ENCODE peak calls at places on chromosome 1, in nine cellular contexts. R is psoas muscle, N is breast epithelium, K is Panc1, L is esophagus muscularis mucosa, C is GM06990, G is IMR-90, O is right atrium auricular region, H is ovary. P is an unnamed sample. For H3K36me3, the result is how much of the 10 kb centered on the place peaks cover.

GRCh38 chr1:12447301-12447700 is 170.7 kb downstream of the DHRS3 start:
- DNase-seq in R (no peak), N (no peak), K (no peak), L (no peak), C (no peak), G (peak), O (no peak), H (no peak), P (no peak)

GRCh38 chr1:98672184-98672583 is 10.7 kb downstream of the SNX7 start:
- DNase-seq in R (no peak), N (no peak), K (no peak), L (no peak), C (no peak), G (no peak), O (no peak), H (no peak), P (no peak)

GRCh38 chr1:30232288-30232899 is 491.0 kb downstream of the MATN1 start:
- DNase-seq in R (no peak), N (no peak), K (peak), L (no peak), C (no peak), G (no peak), O (no peak), H (no peak), P (no peak)

GRCh38 chr1:196733091-196733970 is 41.3 kb upstream of the CFHR3 start:
- DNase-seq in R (no peak), N (no peak), K (no peak), L (no peak), C (no peak), G (no peak), O (no peak), H (no peak), P (no peak)

GRCh38 chr1:91020967-91021685 is 709 bp downstream of the ZNF644 start:
- DNase-seq in R (peak), N (peak), K (no peak), L (no peak), C (peak), G (peak), O (peak), H (peak), P (peak)

GRCh38 chr1:115062542-115063004 is 26.7 kb downstream of the TSPAN2 start:
- DNase-seq in R (peak), N (no peak), K (no peak), L (no peak), C (peak), G (no peak), O (no peak), H (no peak), P (peak)

GRCh38 chr1:160209656-160210046 is 4.5 kb downstream of the PEA15 start:
- DNase-seq in R (peak), N (no peak), K (no peak), L (no peak), C (no peak), G (no peak), O (peak), H (peak), P (no peak)

GRCh38 chr1:88979054-88979748 is 13.2 kb downstream of the KYAT3 start:
- DNase-seq in R (no peak), N (no peak), K (no peak), L (no peak), C (no peak), G (peak), O (no peak), H (no peak), P (no peak)

GRCh38 chr1:66261370-66261769 is 272.6 kb upstream of the SGIP1 start:
- DNase-seq in R (no peak), N (no peak), K (no peak), L (no peak), C (no peak), G (no peak), O (no peak), H (no peak), P (no peak)

GRCh38 chr1:34924759-34925555 is 4.5 kb downstream of the DLGAP3 start:
- DNase-seq in R (peak), N (peak), K (no peak), L (no peak), C (no peak), G (peak), O (no peak), H (peak), P (peak)

GRCh38 chr1:35539824-35540261 is 17.4 kb downstream of the KIAA0319L start:
- DNase-seq in R (no peak), N (no peak), K (no peak), L (no peak), C (no peak), G (peak), O (no peak), H (no peak), P (no peak)

GRCh38 chr1:230713915-230714764 is at the start of gene AGT:
- DNase-seq in R (peak), N (no peak), K (no peak), L (no peak), C (no peak), G (peak), O (peak), H (peak), P (peak)

GRCh38 chr1:4506591-4506990 is 147.8 kb upstream of the AJAP1 start:
- DNase-seq in R (no peak), N (no peak), K (no peak), L (no peak), C (no peak), G (no peak), O (no peak), H (no peak), P (no peak)

GRCh38 chr1:12711421-12712005 is 4.4 kb upstream of the AADACL3 start:
- DNase-seq in R (no peak), N (no peak), K (no peak), L (no peak), C (no peak), G (no peak), O (no peak), H (no peak), P (no peak)

GRCh38 chr1:172470149-172470548 is 26.3 kb upstream of the PIGC start:
- DNase-seq in R (no peak), N (no peak), K (no peak), L (no peak), C (no peak), G (no peak), O (no peak), H (no peak), P (no peak)

GRCh38 chr1:232897949-232898465 is 52.4 kb upstream of the NTPCR start:
- DNase-seq in R (no peak), N (no peak), K (no peak), L (no peak), C (no peak), G (no peak), O (no peak), H (no peak), P (no peak)

GRCh38 chr1:3511306-3511705 is 56.8 kb downstream of the ARHGEF16 start:
- DNase-seq in R (no peak), N (no peak), K (no peak), L (no peak), C (no peak), G (no peak), O (no peak), H (no peak), P (no peak)

GRCh38 chr1:193520472-193520871 is 334.1 kb upstream of the B3GALT2 start:
- DNase-seq in R (no peak), N (no peak), K (no peak), L (no peak), C (no peak), G (no peak), O (no peak), H (no peak), P (no peak)

GRCh38 chr1:1115136-1115829 is 606 bp downstream of the C1orf159 start:
- DNase-seq in R (no peak), N (peak), K (no peak), L (no peak), C (no peak), G (no peak), O (no peak), H (no peak), P (no peak)

GRCh38 chr1:1906185-1907097 is 8.6 kb upstream of the CALML6 start:
- DNase-seq in R (peak), N (peak), K (peak), L (no peak), C (peak), G (peak), O (peak), H (peak), P (peak)

DNA sequence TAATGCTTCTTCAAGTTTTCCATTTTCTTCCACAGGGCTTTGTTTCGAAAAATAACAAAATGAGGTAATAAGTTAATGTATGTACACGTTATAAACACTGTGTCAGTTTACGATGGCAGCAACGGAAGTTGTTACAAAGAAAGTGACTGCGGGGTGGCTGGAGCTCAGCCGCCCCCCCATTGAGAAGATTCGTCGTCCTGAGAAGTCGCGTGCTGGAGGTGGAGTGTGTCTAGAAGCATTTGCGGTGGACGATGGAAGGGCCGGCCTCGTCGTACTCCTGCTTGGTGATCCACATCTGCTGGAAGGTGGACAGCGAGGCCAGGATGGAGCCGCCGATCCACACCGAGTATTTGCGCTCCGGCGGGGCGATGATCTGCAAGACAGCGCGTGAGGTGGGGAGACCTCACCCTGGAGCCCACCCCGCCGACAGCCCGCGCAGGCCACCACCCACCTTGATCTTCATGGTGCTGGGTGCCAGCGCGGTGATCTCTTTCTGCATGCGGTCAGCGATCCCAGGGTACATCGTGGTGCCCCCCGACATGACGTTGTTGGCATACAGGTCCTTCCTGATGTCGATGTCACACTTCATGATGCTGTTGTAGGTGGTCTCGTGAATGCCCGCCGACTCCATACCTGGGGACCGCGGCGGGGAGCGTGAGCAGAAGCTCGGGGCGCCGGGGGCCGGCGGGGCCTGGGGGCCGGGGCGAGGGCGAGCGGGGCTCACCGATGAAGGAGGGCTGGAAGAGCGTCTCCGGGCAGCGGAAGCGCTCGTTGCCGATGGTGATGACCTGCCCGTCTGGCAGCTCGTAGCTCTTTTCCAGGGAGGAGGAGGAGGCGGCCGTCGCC is 2.4 kb downstream of the ACTA1 start:
- DNase-seq in R (no peak), N (no peak), K (no peak), L (no peak), C (no peak), G (no peak), O (no peak), H (no peak), P (no peak)
- H3K4me3 ChIP-seq in R (peak), N (peak), K (no peak), L (peak), C (no peak), G (no peak), O (peak), H (no peak), P (no peak)

GRCh38 chr1:46083579-46083978 is 48.9 kb downstream of the PIK3R3 start:
- DNase-seq in R (no peak), N (no peak), K (no peak), L (no peak), C (no peak), G (no peak), O (no peak), H (no peak), P (no peak)
- H3K36me3 ChIP-seq in R (under half), N (under half), K (under half), L (under half), C (under half), G (under half), O (under half), H (under half), P (under half)

GRCh38 chr1:24027838-24028468 is 47.8 kb upstream of the SRSF10 start:
- DNase-seq in R (no peak), N (no peak), K (no peak), L (no peak), C (no peak), G (peak), O (no peak), H (no peak), P (no peak)
- TF ChIP-seq CTCF in R (peak), N (peak), K (no peak), L (peak), C (peak), G (peak), O (peak), H (no peak), P (peak)

GRCh38 chr1:225896937-225897549 is 8.1 kb upstream of the LEFTY1 start:
- DNase-seq in R (no peak), N (no peak), K (no peak), L (no peak), C (peak), G (peak), O (no peak), H (no peak), P (peak)
- H3K4me3 ChIP-seq in R (no peak), N (no peak), K (no peak), L (no peak), C (no peak), G (no peak), O (no peak), H (no peak), P (no peak)

GRCh38 chr1:186311375-186312051 is 63.5 kb downstream of the TPR start:
- DNase-seq in R (no peak), N (no peak), K (no peak), L (no peak), C (no peak), G (no peak), O (no peak), H (no peak), P (no peak)
- H3K36me3 ChIP-seq in R (half or more), N (under half), K (under half), L (under half), C (under half), G (under half), O (under half), H (under half), P (under half)

GRCh38 chr1:157377216-157377821 is 175.0 kb downstream of the FCRL5 start:
- DNase-seq in R (no peak), N (no peak), K (no peak), L (no peak), C (no peak), G (peak), O (no peak), H (no peak), P (no peak)
- TF ChIP-seq CTCF in R (no peak), N (no peak), K (peak), L (peak), C (peak), G (peak), O (no peak), H (no peak), P (no peak)

GRCh38 chr1:31580513-31580870 is 4.2 kb downstream of the TINAGL1 start:
- DNase-seq in R (no peak), N (no peak), K (no peak), L (peak), C (no peak), G (peak), O (peak), H (no peak), P (peak)

GRCh38 chr1:31577515-31578191 is 1.3 kb downstream of the TINAGL1 start:
- DNase-seq in R (no peak), N (no peak), K (no peak), L (no peak), C (no peak), G (peak), O (peak), H (no peak), P (no peak)

GRCh38 chr1:31576743-31577455 is 584 bp downstream of the TINAGL1 start:
- DNase-seq in R (no peak), N (no peak), K (no peak), L (peak), C (no peak), G (no peak), O (peak), H (no peak), P (no peak)

GRCh38 chr1:31580891-31581603 is 4.7 kb downstream of the TINAGL1 start:
- DNase-seq in R (no peak), N (no peak), K (no peak), L (peak), C (no peak), G (no peak), O (peak), H (no peak), P (no peak)

GRCh38 chr1:31579374-31579773 is 3.1 kb downstream of the TINAGL1 start:
- DNase-seq in R (no peak), N (no peak), K (no peak), L (no peak), C (no peak), G (no peak), O (peak), H (peak), P (no peak)
- H3K4me3 ChIP-seq in R (peak), N (peak), K (no peak), L (peak), C (no peak), G (no peak), O (peak), H (peak), P (no peak)